ENCODE peak calls at places on chromosomes 11 and 22, in five cellular contexts. Y is spleen, L is H1, O is brain microvascular endothelial cell, B is suprapubic skin. S is an unnamed sample.

GRCh38 chr11:3950996-3951662 is 95.7 kb downstream of the STIM1 start:
- DNase-seq in Y (no peak), L (no peak), O (peak; percentile 90), B (no peak), S (no peak)

GRCh38 chr22:37918580-37919274 is 12.6 kb downstream of the MICALL1 start:
- DNase-seq in Y (no peak), L (no peak), O (no peak), B (no peak), S (no peak)

GRCh38 chr11:34126959-34127848 is 21.8 kb downstream of the NAT10 start:
- DNase-seq in Y (no peak), L (no peak), O (no peak), B (no peak), S (no peak)

GRCh38 chr11:65947603-65948125 is 2.4 kb downstream of the TSGA10IP start:
- DNase-seq in Y (no peak), L (no peak), O (no peak), B (no peak), S (no peak)

GRCh38 chr11:102117472-102118113 is 7.3 kb downstream of the YAP1 start:
- DNase-seq in Y (no peak), L (no peak), O (no peak), B (no peak), S (no peak)

GRCh38 chr11:823441-824291 is 4.1 kb upstream of the CRACR2B start:
- DNase-seq in Y (peak; percentile 77), L (no peak), O (no peak), B (no peak), S (no peak)

GRCh38 chr11:79973701-79974626 is 533.1 kb upstream of the TENM4 start:
- DNase-seq in Y (no peak), L (peak; percentile 23), O (peak; percentile 42), B (no peak), S (no peak)

GRCh38 chr11:58688779-58689503 is 42.8 kb downstream of the GLYAT start:
- DNase-seq in Y (no peak), L (no peak), O (no peak), B (no peak), S (peak; percentile 57)

GRCh38 chr11:62370743-62371440 is 33.6 kb downstream of the ASRGL1 start:
- DNase-seq in Y (peak; percentile 89), L (no peak), O (no peak), B (no peak), S (no peak)

GRCh38 chr11:45662665-45663485 is 2.5 kb downstream of the CHST1 start:
- DNase-seq in Y (peak; percentile 43), L (no peak), O (peak; percentile 97), B (peak; percentile 49), S (peak; percentile 43)

GRCh38 chr11:124762077-124762623 is at the start of gene ESAM:
- DNase-seq in Y (peak; percentile 92), L (no peak), O (no peak), B (no peak), S (no peak)

GRCh38 chr11:26976389-26976788 is 17.5 kb upstream of the FIBIN start:
- DNase-seq in Y (no peak), L (no peak), O (peak; percentile 80), B (no peak), S (no peak)

GRCh38 chr11:106540001-106540400 is 462.5 kb downstream of the AASDHPPT start:
- DNase-seq in Y (no peak), L (no peak), O (no peak), B (no peak), S (peak; percentile 1)

GRCh38 chr22:26481694-26482093 is 1.9 kb downstream of the HPS4 start:
- DNase-seq in Y (no peak), L (no peak), O (no peak), B (no peak), S (no peak)

GRCh38 chr11:69708731-69709401 is 5.0 kb upstream of the FGF19 start:
- DNase-seq in Y (no peak), L (no peak), O (no peak), B (no peak), S (no peak)

GRCh38 chr11:64447717-64448598 is 89.0 kb downstream of the RPS6KA4 start:
- DNase-seq in Y (peak; percentile 82), L (no peak), O (peak; percentile 7), B (no peak), S (no peak)

GRCh38 chr11:131858495-131858894 is 488.1 kb downstream of the NTM start:
- DNase-seq in Y (no peak), L (no peak), O (no peak), B (no peak), S (no peak)

GRCh38 chr22:27149886-27150529 is 492.6 kb downstream of the MIAT start:
- DNase-seq in Y (no peak), L (no peak), O (peak; percentile 35), B (no peak), S (no peak)

GRCh38 chr22:31488988-31489617 is 539 bp downstream of the EIF4ENIF1 start:
- DNase-seq in Y (peak; percentile 92), L (no peak), O (peak; percentile 9), B (peak; percentile 70), S (no peak)

GRCh38 chr22:23245045-23245798 is 64.9 kb downstream of the BCR start:
- DNase-seq in Y (no peak), L (no peak), O (peak; percentile 31), B (no peak), S (peak; percentile 24)

GRCh38 chr22:24069721-24070120 is 58.6 kb downstream of the CABIN1 start:
- DNase-seq in Y (no peak), L (no peak), O (no peak), B (no peak), S (no peak)

GRCh38 chr11:125070699-125071254 is 7.7 kb downstream of the SLC37A2 start:
- DNase-seq in Y (peak; percentile 90), L (no peak), O (peak; percentile 19), B (peak; percentile 86), S (peak; percentile 89)

GRCh38 chr11:122020902-122021301 is 95.1 kb downstream of the BLID start:
- DNase-seq in Y (no peak), L (no peak), O (peak; percentile 32), B (no peak), S (peak; percentile 5)

GRCh38 chr11:21561589-21561988 is 631.3 kb upstream of the ANO5 start:
- DNase-seq in Y (no peak), L (no peak), O (no peak), B (no peak), S (no peak)

GRCh38 chr11:79393362-79394043 is 47.3 kb downstream of the TENM4 start:
- DNase-seq in Y (no peak), L (peak; percentile 27), O (no peak), B (no peak), S (no peak)

GRCh38 chr22:37088108-37088605 is 21.4 kb downstream of the TMPRSS6 start:
- DNase-seq in Y (no peak), L (no peak), O (peak; percentile 12), B (no peak), S (no peak)

DNA sequence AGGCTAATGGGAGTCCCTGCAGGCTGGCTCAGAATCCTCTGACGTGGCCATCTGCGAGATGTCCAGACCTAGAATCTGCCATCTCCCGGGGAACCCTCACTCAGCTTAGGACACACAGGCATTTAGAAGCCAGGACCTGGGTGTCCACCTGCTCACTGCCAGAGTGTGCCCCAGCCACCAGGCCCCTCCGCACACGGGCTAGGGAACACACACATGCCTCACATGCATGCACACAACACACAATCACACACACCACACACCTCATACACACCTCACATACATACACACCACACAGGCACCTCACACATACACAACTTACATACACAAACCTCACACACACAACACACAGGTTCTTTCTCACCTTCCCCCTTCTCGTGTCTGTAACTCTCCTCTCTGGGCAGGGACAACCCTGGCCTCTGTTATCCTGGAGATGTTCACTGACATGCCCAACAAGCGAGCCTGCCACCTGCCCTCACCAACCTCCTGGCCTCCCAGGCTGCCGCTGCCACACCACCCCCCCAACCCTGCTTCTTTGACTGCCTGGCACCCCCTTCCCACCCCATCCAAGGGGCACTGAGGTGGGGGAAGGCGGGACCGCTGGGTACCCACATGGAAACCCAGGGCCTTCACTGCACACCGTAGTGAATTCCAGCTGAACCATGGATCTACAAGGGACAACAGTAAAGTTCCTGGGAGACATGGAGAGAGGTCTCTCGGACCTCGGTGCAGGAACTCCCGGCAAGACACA is 38.1 kb downstream of the GNB1L start:
- DNase-seq in Y (no peak), L (no peak), O (no peak), B (no peak), S (no peak)
- H3K27ac ChIP-seq in Y (no peak overlapping the region), L (no peak overlapping the region), O (no peak overlapping the region), B (no peak overlapping the region), S (peak overlapping the region; percentile 37)

GRCh38 chr11:1855886-1856265 is 3.0 kb downstream of the LSP1 start:
- DNase-seq in Y (peak; percentile 79), L (no peak), O (no peak), B (no peak), S (no peak)

GRCh38 chr11:1854132-1854948 is 1.5 kb downstream of the LSP1 start:
- DNase-seq in Y (peak; percentile 88), L (no peak), O (no peak), B (no peak), S (no peak)

GRCh38 chr11:1853376-1854131 is 670 bp downstream of the LSP1 start:
- DNase-seq in Y (peak; percentile 87), L (no peak), O (no peak), B (no peak), S (no peak)

GRCh38 chr11:1856306-1857005 is 3.6 kb downstream of the LSP1 start:
- DNase-seq in Y (peak; percentile 81), L (no peak), O (no peak), B (no peak), S (no peak)

GRCh38 chr11:1854949-1855885 is 2.3 kb downstream of the LSP1 start:
- DNase-seq in Y (peak; percentile 84), L (no peak), O (no peak), B (no peak), S (no peak)
- TF ChIP-seq CTCF in Y (peak; percentile 35), L (no peak), O (no peak), B (no peak), S (no peak)

GRCh38 chr11:76995177-76995576 is 39.0 kb upstream of the B3GNT6 start:
- DNase-seq in Y (no peak), L (no peak), O (no peak), B (no peak), S (no peak)
- H3K27ac ChIP-seq in Y (no peak overlapping the region), L (no peak overlapping the region), O (no peak overlapping the region), B (no peak overlapping the region), S (no peak overlapping the region)

DNA sequence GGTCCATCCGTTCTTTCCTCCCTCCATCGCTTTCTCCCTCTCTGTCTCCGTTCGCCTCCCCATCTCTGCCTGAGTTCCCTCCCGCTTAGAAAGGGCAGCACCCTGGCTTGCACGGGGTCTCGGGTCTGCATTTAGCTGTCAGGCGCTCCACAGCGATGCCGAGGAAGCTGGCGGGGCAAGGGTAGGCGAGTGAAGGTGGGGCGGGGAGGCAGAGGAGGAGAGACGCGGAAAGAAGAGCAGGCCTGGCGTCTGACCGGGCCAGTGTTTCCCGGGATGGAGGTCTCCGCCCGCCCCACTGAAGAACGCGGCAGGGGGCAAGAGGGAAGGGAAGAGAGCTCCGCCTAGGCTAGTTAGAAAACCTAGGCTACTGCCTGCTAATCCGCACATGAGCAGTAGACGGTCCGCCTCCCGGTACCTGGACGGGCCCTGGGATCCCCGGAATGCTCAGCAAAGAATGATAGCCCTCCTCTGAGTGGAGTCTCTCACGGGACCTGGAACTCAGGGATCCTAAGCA is 3922.5 kb upstream of the OR11H1 start:
- DNase-seq in Y (peak; percentile 76), L (no peak), O (no peak), B (no peak), S (no peak)
- TF ChIP-seq CTCF in Y (no peak), L (no peak), O (no peak), B (no peak), S (no peak)

S was measured in RWPE1.